ENCODE peak calls at places on chromosome 21, in ten cellular contexts. F, Z, W, B, P, S, I, L, T and M are unnamed samples. For H3K9me3, the result is how much of the 10 kb centered on the place peaks cover.

GRCh38 chr21:42525228-42525604 is 11.6 kb downstream of the SLC37A1 start:
- DNase-seq in F (no peak), P (peak), B (no peak), L (no peak), I (no peak), W (no peak), Z (no peak), S (no peak), T (no peak), M (no peak)

GRCh38 chr21:32021319-32022027 is 148.7 kb downstream of the HUNK start:
- DNase-seq in T (no peak), F (no peak), W (no peak), B (peak), I (peak), P (peak), L (no peak), Z (no peak), S (peak), M (no peak)

GRCh38 chr21:43031121-43031624 is 44.5 kb downstream of the CBS start:
- DNase-seq in P (no peak), L (no peak), I (no peak), S (no peak), F (no peak), T (no peak), Z (no peak), B (no peak), W (peak), M (no peak)

GRCh38 chr21:42849759-42850412 is 29.5 kb downstream of the WDR4 start:
- DNase-seq in B (no peak), T (no peak), Z (no peak), F (no peak), L (no peak), S (no peak), I (no peak), P (no peak), W (no peak), M (no peak)

GRCh38 chr21:16176570-16176969 is 446.8 kb downstream of the USP25 start:
- DNase-seq in L (no peak), F (no peak), W (no peak), S (no peak), B (no peak), P (peak), Z (no peak), I (no peak), T (no peak), M (no peak)

GRCh38 chr21:42021751-42022430 is 11.7 kb upstream of the ZBTB21 start:
- DNase-seq in Z (no peak), L (no peak), S (no peak), B (no peak), I (no peak), P (no peak), F (no peak), W (no peak), T (no peak), M (no peak)

GRCh38 chr21:15494481-15494880 is 235.3 kb upstream of the USP25 start:
- DNase-seq in T (no peak), S (no peak), B (no peak), L (no peak), P (no peak), W (no peak), Z (no peak), I (no peak), F (no peak), M (no peak)

GRCh38 chr21:28712396-28712795 is 280.3 kb downstream of the LTN1 start:
- DNase-seq in B (no peak), Z (no peak), L (no peak), W (no peak), I (no peak), S (no peak), F (no peak), P (peak), T (no peak), M (no peak)

GRCh38 chr21:25733859-25734653 is 648 bp downstream of the ATP5PF start:
- DNase-seq in F (peak), B (no peak), S (peak), Z (peak), T (no peak), W (no peak), I (no peak), L (no peak), P (peak), M (no peak)

GRCh38 chr21:34989337-34990151 is 59.6 kb downstream of the RUNX1 start:
- DNase-seq in P (peak), F (no peak), W (no peak), S (no peak), Z (no peak), I (no peak), L (no peak), T (no peak), B (no peak), M (no peak)

GRCh38 chr21:37619464-37619974 is 252.9 kb downstream of the DYRK1A start:
- DNase-seq in B (no peak), P (no peak), W (no peak), F (no peak), S (no peak), T (no peak), L (no peak), Z (no peak), I (no peak), M (no peak)

GRCh38 chr21:38533887-38534286 is 35.6 kb upstream of the ERG start:
- DNase-seq in W (no peak), Z (no peak), P (no peak), I (no peak), F (no peak), L (no peak), S (no peak), T (no peak), B (no peak), M (no peak)

GRCh38 chr21:42527127-42527488 is 13.5 kb downstream of the SLC37A1 start:
- DNase-seq in B (no peak), L (no peak), P (no peak), Z (no peak), S (no peak), I (no peak), F (no peak), T (no peak), W (no peak), M (no peak)

GRCh38 chr21:45872471-45872870 is 109.1 kb upstream of the COL6A1 start:
- DNase-seq in I (no peak), T (no peak), L (no peak), Z (no peak), S (no peak), B (no peak), P (no peak), F (no peak), W (no peak), M (no peak)

GRCh38 chr21:37534431-37534830 is 167.9 kb downstream of the DYRK1A start:
- DNase-seq in I (no peak), Z (no peak), L (no peak), S (no peak), P (no peak), W (no peak), B (no peak), F (no peak), T (no peak), M (no peak)

GRCh38 chr21:38909929-38910328 is 104.2 kb downstream of the ETS2 start:
- DNase-seq in P (no peak), W (no peak), S (no peak), Z (no peak), I (no peak), T (no peak), F (no peak), B (no peak), L (no peak), M (no peak)

GRCh38 chr21:14685568-14685967 is 139.5 kb upstream of the SAMSN1 start:
- DNase-seq in L (no peak), I (no peak), T (no peak), Z (no peak), P (no peak), W (no peak), B (no peak), S (no peak), F (no peak), M (no peak)

GRCh38 chr21:42047821-42048613 is 23.1 kb upstream of the UMODL1 start:
- DNase-seq in L (no peak), B (no peak), S (no peak), T (no peak), Z (no peak), F (no peak), W (peak), P (peak), I (peak), M (peak)

GRCh38 chr21:38804617-38805281 is 980 bp upstream of the ETS2 start:
- DNase-seq in S (peak), Z (peak), B (peak), L (no peak), F (peak), I (no peak), T (no peak), W (peak), P (peak), M (peak)

GRCh38 chr21:44823179-44823654 is 5.4 kb upstream of the SUMO3 start:
- DNase-seq in T (no peak), W (no peak), I (no peak), S (no peak), L (no peak), P (no peak), B (no peak), F (no peak), Z (no peak), M (no peak)
- H3K9me3 ChIP-seq in T (under half), W (under half), I (under half), S (under half), L (under half), P (under half), B (under half), F (under half), Z (under half), M (under half)

GRCh38 chr21:40349591-40349990 is 482.4 kb downstream of the PCP4 start:
- DNase-seq in B (no peak), T (no peak), P (no peak), I (no peak), L (no peak), Z (no peak), S (no peak), W (no peak), F (no peak), M (no peak)
- H3K9me3 ChIP-seq in B (under half), T (under half), P (under half), I (under half), L (under half), Z (under half), S (under half), W (under half), F (under half), M (under half)

GRCh38 chr21:30943920-30944319 is 62.5 kb upstream of the KRTAP11-1 start:
- DNase-seq in Z (no peak), L (no peak), T (no peak), F (no peak), S (no peak), B (no peak), P (no peak), I (no peak), W (no peak), M (no peak)
- H3K9me3 ChIP-seq in Z (under half), L (under half), T (under half), F (under half), S (under half), B (under half), P (under half), I (under half), W (under half), M (under half)

GRCh38 chr21:30256100-30256499 is 26.6 kb downstream of the KRTAP24-1 start:
- DNase-seq in T (no peak), S (peak), W (no peak), Z (no peak), L (no peak), P (no peak), B (peak), I (no peak), F (no peak), M (no peak)
- H3K9me3 ChIP-seq in T (under half), S (under half), W (under half), Z (under half), L (under half), P (under half), B (under half), I (under half), F (under half), M (under half)

DNA sequence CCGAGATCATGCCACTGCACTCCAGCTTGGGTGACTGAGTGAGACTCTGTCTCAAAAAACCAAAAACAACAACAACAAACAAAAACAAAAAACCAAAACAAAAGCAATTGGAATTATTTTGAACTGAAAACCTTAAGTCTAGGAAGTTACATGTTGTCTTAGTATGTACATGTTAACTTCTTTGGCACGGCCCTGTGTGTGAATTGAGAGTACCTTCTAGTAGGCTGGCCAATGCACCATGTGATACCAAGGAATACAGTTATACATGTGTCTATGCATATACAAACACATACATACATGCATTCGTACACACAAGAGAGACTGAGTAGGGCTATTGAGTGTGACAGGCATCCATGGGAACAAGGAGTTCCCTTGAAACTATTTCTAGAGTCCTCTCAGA is 18.6 kb downstream of the TPTE start:
- DNase-seq in I (no peak), S (no peak), B (no peak), W (no peak), P (no peak), F (no peak), Z (no peak), L (no peak), T (no peak), M (no peak)
- H3K9me3 ChIP-seq in I (under half), S (under half), B (under half), W (under half), P (under half), F (under half), Z (under half), L (under half), T (under half), M (under half)

GRCh38 chr21:30168086-30168485 is 1.5 kb upstream of the CLDN17 start:
- DNase-seq in T (no peak), W (no peak), Z (no peak), S (no peak), L (no peak), I (no peak), P (no peak), B (no peak), F (no peak), M (no peak)

GRCh38 chr21:30164796-30165195 is 1.8 kb downstream of the CLDN17 start:
- DNase-seq in I (no peak), T (no peak), L (no peak), P (no peak), Z (no peak), B (no peak), F (no peak), W (no peak), S (no peak), M (no peak)

GRCh38 chr21:30166171-30166570 is 434 bp downstream of the CLDN17 start:
- DNase-seq in Z (no peak), F (no peak), T (no peak), W (no peak), I (no peak), S (no peak), P (no peak), B (no peak), L (no peak), M (no peak)

GRCh38 chr21:30166705-30167104 is at the start of gene CLDN17:
- DNase-seq in L (no peak), T (no peak), F (no peak), P (no peak), W (no peak), I (no peak), Z (no peak), S (no peak), B (no peak), M (no peak)
- H3K9me3 ChIP-seq in L (under half), T (under half), F (under half), P (under half), W (under half), I (under half), Z (under half), S (under half), B (under half), M (under half)

GRCh38 chr21:26842300-26842699 is 2.9 kb downstream of the ADAMTS1 start:
- DNase-seq in I (no peak), B (no peak), T (no peak), L (no peak), F (no peak), W (no peak), Z (no peak), S (no peak), P (peak), M (no peak)
- H3K9me3 ChIP-seq in I (under half), B (under half), T (under half), L (under half), F (under half), W (under half), Z (under half), S (under half), P (under half), M (under half)

GRCh38 chr21:19986396-19986795 is 1011.8 kb upstream of the NCAM2 start:
- DNase-seq in L (no peak), B (no peak), Z (no peak), P (no peak), T (no peak), W (no peak), F (no peak), I (no peak), S (no peak), M (no peak)
- H3K9me3 ChIP-seq in L (under half), B (under half), Z (under half), P (under half), T (under half), W (under half), F (under half), I (under half), S (under half), M (under half)